ENCODE peak calls at places on chromosomes 2 and 18, in four cellular contexts. G is HL-60, J is K562, Y is GM12878. V is an unnamed sample.

GRCh38 chr18:54149078-54149697 is 75.3 kb downstream of the MBD2 start:
- DNase-seq in J (no peak), G (no peak), Y (peak; percentile 69), V (no peak)

GRCh38 chr2:43707255-43707654 is 31.0 kb upstream of the C1GALT1C1L start:
- DNase-seq in J (peak; percentile 22), Y (no peak), G (no peak), V (no peak)

GRCh38 chr2:238238766-238239551 is 879 bp downstream of the HES6 start:
- DNase-seq in G (peak; percentile 48), Y (no peak), J (peak; percentile 63), V (no peak)

GRCh38 chr2:112055833-112056625 is 960 bp downstream of the TMEM87B start:
- DNase-seq in J (peak; percentile 24), G (peak; percentile 83), Y (no peak), V (no peak)

GRCh38 chr18:26549486-26550435 is 1.4 kb upstream of the KCTD1 start:
- DNase-seq in Y (no peak), G (peak; percentile 47), J (no peak), V (peak; percentile 40)

GRCh38 chr2:46814562-46814961 is 101.0 kb downstream of the MCFD2 start:
- DNase-seq in J (no peak), Y (no peak), G (no peak), V (no peak)

GRCh38 chr2:70094171-70094977 is 7.1 kb downstream of the PCBP1 start:
- DNase-seq in G (no peak), Y (no peak), J (no peak), V (no peak)

GRCh38 chr18:25230658-25231326 is 121.2 kb downstream of the ZNF521 start:
- DNase-seq in J (no peak), Y (no peak), G (no peak), V (no peak)

GRCh38 chr2:70391988-70392387 is 90.1 kb upstream of the FAM136A start:
- DNase-seq in G (no peak), Y (no peak), J (no peak), V (no peak)

GRCh38 chr18:49566985-49567384 is 5.1 kb downstream of the LIPG start:
- DNase-seq in G (no peak), J (no peak), Y (no peak), V (no peak)

GRCh38 chr2:65050931-65051330 is 5.3 kb upstream of the CEP68 start:
- DNase-seq in G (no peak), Y (no peak), J (no peak), V (no peak)

GRCh38 chr2:644871-645270 is 32.3 kb downstream of the TMEM18 start:
- DNase-seq in J (no peak), G (no peak), Y (no peak), V (no peak)

GRCh38 chr18:62717850-62718229 is 2.5 kb downstream of the PHLPP1 start:
- DNase-seq in G (no peak), J (no peak), Y (no peak), V (no peak)

GRCh38 chr2:71347517-71347916 is 15.9 kb downstream of the ZNF638 start:
- DNase-seq in G (no peak), Y (no peak), J (peak; percentile 30), V (no peak)

GRCh38 chr2:120884406-120885290 is 149.0 kb downstream of the GLI2 start:
- DNase-seq in G (no peak), Y (no peak), J (no peak), V (no peak)

GRCh38 chr18:57869228-57869627 is 66.1 kb upstream of the ATP8B1 start:
- DNase-seq in J (no peak), Y (no peak), G (no peak), V (no peak)

GRCh38 chr2:159073256-159073655 is 104.8 kb downstream of the TANC1 start:
- DNase-seq in Y (no peak), G (no peak), J (no peak), V (no peak)

GRCh38 chr2:148534416-148535205 is 109.9 kb upstream of the EPC2 start:
- DNase-seq in G (no peak), Y (no peak), J (no peak), V (no peak)

GRCh38 chr2:186399082-186399644 is 86.9 kb upstream of the ZC3H15 start:
- DNase-seq in J (no peak), Y (peak; percentile 15), G (no peak), V (no peak)

GRCh38 chr2:72915907-72916742 is 1.2 kb upstream of the EMX1 start:
- DNase-seq in J (peak; percentile 71), Y (no peak), G (peak; percentile 35), V (no peak)

GRCh38 chr18:74291771-74292540 is at the start of gene CYB5A:
- DNase-seq in J (peak; percentile 85), Y (peak; percentile 87), G (peak; percentile 99), V (peak; percentile 92)

GRCh38 chr18:43720036-43720435 is 442.7 kb upstream of the SYT4 start:
- DNase-seq in G (no peak), Y (no peak), J (no peak), V (no peak)

GRCh38 chr2:227164745-227165350 is 424 bp downstream of the COL4A3 start:
- DNase-seq in Y (no peak), J (no peak), G (no peak), V (peak; percentile 25)

GRCh38 chr18:24964213-24964612 is 387.8 kb downstream of the ZNF521 start:
- DNase-seq in G (peak; percentile 28), J (no peak), Y (no peak), V (peak; percentile 7)

GRCh38 chr18:45166341-45167108 is 448.8 kb upstream of the SLC14A2 start:
- DNase-seq in J (no peak), G (no peak), Y (no peak), V (no peak)

GRCh38 chr2:230925443-230925878 is 419 bp upstream of the GPR55 start:
- DNase-seq in G (peak; percentile 10), J (no peak), Y (peak; percentile 51), V (no peak)

GRCh38 chr2:133109772-133110171 is 439.8 kb upstream of the LYPD1 start:
- DNase-seq in G (no peak), J (no peak), Y (no peak), V (no peak)

GRCh38 chr18:57434177-57434535 is 1.0 kb upstream of the ONECUT2 start:
- DNase-seq in G (no peak), Y (no peak), J (no peak), V (no peak)

GRCh38 chr18:50869150-50869549 is 9.8 kb upstream of the ME2 start:
- DNase-seq in J (no peak), Y (no peak), G (no peak), V (no peak)

GRCh38 chr2:42025151-42025582 is 22.7 kb upstream of the PKDCC start:
- DNase-seq in G (no peak), Y (no peak), J (no peak), V (no peak)

GRCh38 chr2:6846540-6846939 is 19.2 kb downstream of the CMPK2 start:
- DNase-seq in G (no peak), Y (no peak), J (no peak), V (no peak)

GRCh38 chr2:36343601-36344000 is 12.0 kb upstream of the CRIM1 start:
- DNase-seq in G (no peak), J (no peak), Y (no peak), V (no peak)

GRCh38 chr18:35041752-35042379 is 653 bp downstream of the MAPRE2 start:
- DNase-seq in G (no peak), Y (no peak), J (no peak), V (no peak)

GRCh38 chr2:69770193-69770702 is 28.3 kb downstream of the ANXA4 start:
- DNase-seq in J (peak; percentile 48), G (no peak), Y (no peak), V (no peak)

GRCh38 chr2:232793271-232793670 is 16.9 kb upstream of the KCNJ13 start:
- DNase-seq in Y (no peak), J (no peak), G (no peak), V (no peak)

GRCh38 chr2:106183093-106183837 is 10.8 kb downstream of the UXS1 start:
- DNase-seq in G (no peak), Y (no peak), J (no peak), V (no peak)

GRCh38 chr18:74806700-74807416 is 209.2 kb downstream of the ZNF407 start:
- DNase-seq in G (no peak), J (no peak), Y (peak; percentile 73), V (peak; percentile 24)

GRCh38 chr2:113822087-113822805 is 65.8 kb upstream of the SLC35F5 start:
- DNase-seq in G (no peak), Y (no peak), J (no peak), V (no peak)

GRCh38 chr2:203534486-203535077 is 519 bp downstream of the RAPH1 start:
- DNase-seq in G (no peak), Y (no peak), J (peak; percentile 9), V (peak; percentile 18)
- TF ChIP-seq SPI1 in G (no peak), Y (no peak), J (no peak), V (no peak)

GRCh38 chr2:101958071-101958470 is 33.7 kb upstream of the IL1R2 start:
- DNase-seq in J (no peak), Y (no peak), G (no peak), V (no peak)

GRCh38 chr2:101961287-101962242 is 30.2 kb upstream of the IL1R2 start:
- DNase-seq in G (peak; percentile 99), Y (no peak), J (no peak), V (no peak)

GRCh38 chr2:101960903-101961286 is 30.9 kb upstream of the IL1R2 start:
- DNase-seq in G (no peak), J (no peak), Y (no peak), V (no peak)

GRCh38 chr2:101963198-101963597 is 28.6 kb upstream of the IL1R2 start:
- DNase-seq in G (no peak), J (no peak), Y (no peak), V (no peak)

GRCh38 chr2:101962243-101962809 is 29.4 kb upstream of the IL1R2 start:
- DNase-seq in G (peak; percentile 43), Y (no peak), J (no peak), V (no peak)
- TF ChIP-seq POLR2AphosphoS5 in G (no peak), Y (no peak), J (no peak), V (no peak)

DNA sequence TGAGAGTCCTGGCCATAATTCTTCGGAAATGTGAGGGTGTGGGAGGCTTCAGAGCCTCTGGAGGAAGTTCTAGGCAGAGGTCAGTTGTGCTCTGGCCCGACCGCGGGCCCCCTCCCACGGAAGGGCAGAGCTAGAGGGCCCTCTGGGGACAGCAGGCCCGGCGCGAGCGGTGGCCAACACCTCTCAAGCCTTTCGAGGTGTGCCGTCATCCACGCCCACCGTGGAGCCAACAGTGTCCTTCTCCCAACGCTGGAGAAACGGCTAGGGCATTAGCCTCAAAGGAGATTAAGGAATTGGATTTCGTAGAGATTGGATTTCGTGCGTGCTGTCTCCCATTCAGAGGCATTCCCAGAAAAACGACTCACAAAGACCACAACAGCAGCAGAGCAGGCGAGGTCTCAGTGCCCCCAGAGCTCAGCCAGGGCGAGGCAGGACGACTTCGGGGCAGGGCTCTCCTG is 2.1 kb upstream of the MTCL1 start:
- DNase-seq in G (no peak), J (no peak), Y (no peak), V (no peak)
- TF ChIP-seq SPI1 in G (no peak), J (no peak), Y (no peak), V (no peak)

DNA sequence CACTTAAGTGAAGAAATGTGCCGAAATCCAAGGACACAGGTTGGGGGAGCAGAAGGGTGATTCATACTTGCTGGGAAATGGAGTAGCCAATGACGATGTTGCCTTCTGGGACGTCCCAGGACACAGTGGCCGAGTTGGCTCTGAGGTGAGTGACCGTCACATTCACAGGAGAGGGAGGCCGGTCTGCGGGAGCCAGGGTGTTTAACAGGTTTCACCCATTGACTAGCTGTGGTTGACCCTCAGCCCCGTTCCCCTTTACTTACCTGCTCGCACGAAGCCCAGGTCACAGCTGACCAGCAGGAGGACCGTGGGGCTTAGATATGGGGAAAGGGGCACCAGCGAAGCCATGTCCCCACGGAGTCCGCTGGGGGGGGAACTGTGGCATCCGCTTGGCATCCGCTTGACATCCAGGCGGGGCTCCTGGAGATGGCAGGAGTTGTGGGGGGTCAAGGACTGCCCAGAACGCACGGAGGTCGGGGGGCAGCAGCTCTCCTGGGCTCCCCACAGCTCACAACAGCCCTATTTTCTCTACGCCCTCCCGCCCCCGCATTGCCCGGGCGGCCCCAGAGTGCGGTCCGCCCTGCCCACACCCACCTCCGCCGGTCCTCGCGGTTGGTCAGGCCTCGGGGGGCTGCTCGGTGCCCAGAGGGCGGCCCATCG is 586 bp downstream of the FNDC4 start:
- DNase-seq in G (no peak), J (peak; percentile 77), Y (no peak), V (no peak)
- TF ChIP-seq POLR2AphosphoS5 in G (no peak), J (no peak), Y (no peak), V (no peak)